ENCODE peak calls at places on chromosomes 2 and 18, in nine cellular contexts. N, Z, J, U, F, B, C, V and T are unnamed samples.

GRCh38 chr2:73920577-73921545 is 5.8 kb upstream of the DGUOK start:
- DNase-seq in C (no peak), V (no peak), B (no peak), Z (peak), U (no peak), N (peak), F (peak), J (peak), T (peak)

GRCh38 chr2:26770986-26771586 is 7.0 kb downstream of the SLC35F6 start:
- DNase-seq in C (no peak), F (peak), N (no peak), Z (no peak), B (peak), U (no peak), J (peak), V (peak), T (no peak)

GRCh38 chr18:14117611-14118010 is 14.6 kb downstream of the ZNF519 start:
- DNase-seq in U (no peak), J (no peak), F (no peak), Z (no peak), C (no peak), N (no peak), V (peak), B (peak), T (no peak)

GRCh38 chr2:185144159-185144919 is 546.0 kb downstream of the ZNF804A start:
- DNase-seq in J (no peak), V (no peak), F (no peak), B (no peak), U (no peak), N (no peak), C (no peak), Z (no peak), T (no peak)

GRCh38 chr2:212939777-212940531 is 211.5 kb downstream of the IKZF2 start:
- DNase-seq in B (no peak), J (peak), C (no peak), Z (no peak), F (no peak), U (no peak), N (no peak), V (no peak), T (no peak)

GRCh38 chr2:46735730-46736493 is 179.7 kb downstream of the MCFD2 start:
- DNase-seq in F (no peak), V (no peak), B (no peak), C (no peak), Z (no peak), U (no peak), J (no peak), N (no peak), T (no peak)

GRCh38 chr2:45808294-45808693 is 156.8 kb downstream of the PRKCE start:
- DNase-seq in N (no peak), U (no peak), Z (no peak), C (no peak), V (no peak), F (no peak), J (no peak), B (no peak), T (no peak)

GRCh38 chr18:22585333-22585732 is 167.6 kb upstream of the CTAGE1 start:
- DNase-seq in C (no peak), U (no peak), F (no peak), B (no peak), N (no peak), J (no peak), V (no peak), Z (no peak), T (no peak)

GRCh38 chr2:201432038-201432437 is 19.2 kb downstream of the TRAK2 start:
- DNase-seq in J (no peak), F (no peak), V (peak), U (no peak), N (no peak), C (no peak), Z (peak), B (peak), T (no peak)

GRCh38 chr2:203891474-203891873 is 23.9 kb downstream of the CTLA4 start:
- DNase-seq in U (no peak), F (no peak), Z (no peak), V (peak), J (no peak), B (no peak), N (no peak), C (no peak), T (no peak)

GRCh38 chr2:42510191-42510929 is 16.6 kb upstream of the KCNG3 start:
- DNase-seq in C (no peak), J (no peak), B (no peak), U (no peak), V (peak), N (no peak), F (peak), Z (peak), T (no peak)

GRCh38 chr2:25421289-25421688 is 79.6 kb upstream of the DNMT3A start:
- DNase-seq in N (no peak), B (no peak), F (no peak), C (no peak), V (no peak), Z (no peak), J (no peak), U (no peak), T (no peak)

GRCh38 chr2:217360111-217360510 is 500.2 kb upstream of the TNP1 start:
- DNase-seq in U (no peak), C (no peak), N (no peak), F (no peak), Z (no peak), J (no peak), B (no peak), V (no peak), T (no peak)

GRCh38 chr2:105376789-105377231 is 22.0 kb downstream of the FHL2 start:
- DNase-seq in Z (peak), J (no peak), U (no peak), V (peak), B (peak), N (no peak), F (no peak), C (no peak), T (no peak)

GRCh38 chr2:127067620-127068350 is 39.2 kb downstream of the BIN1 start:
- DNase-seq in Z (peak), B (peak), F (peak), V (peak), U (peak), N (peak), J (peak), C (peak), T (peak)

GRCh38 chr2:170277943-170278342 is 100.0 kb downstream of the MYO3B start:
- DNase-seq in Z (no peak), B (no peak), C (no peak), U (no peak), J (no peak), F (no peak), V (no peak), N (no peak), T (no peak)

GRCh38 chr2:64692401-64692800 is 38.7 kb upstream of the SERTAD2 start:
- DNase-seq in B (peak), Z (peak), V (peak), J (no peak), N (no peak), F (no peak), U (no peak), C (no peak), T (no peak)

GRCh38 chr18:44830551-44830950 is 149.9 kb downstream of the SETBP1 start:
- DNase-seq in F (no peak), N (no peak), C (no peak), U (no peak), Z (peak), J (no peak), B (no peak), V (no peak), T (no peak)

GRCh38 chr2:26876260-26876659 is 28.3 kb downstream of the DPYSL5 start:
- DNase-seq in C (no peak), J (no peak), Z (no peak), V (no peak), B (no peak), N (no peak), F (no peak), U (no peak), T (no peak)

GRCh38 chr2:128026422-128027277 is 1.2 kb downstream of the SAP130 start:
- DNase-seq in Z (no peak), N (no peak), U (no peak), J (peak), B (peak), C (no peak), V (peak), F (no peak), T (no peak)

GRCh38 chr2:43023791-43024514 is 202.5 kb downstream of the ZFP36L2 start:
- DNase-seq in N (no peak), U (no peak), Z (no peak), F (no peak), C (no peak), J (no peak), B (no peak), V (no peak), T (no peak)

GRCh38 chr2:2054363-2054882 is 276.7 kb downstream of the MYT1L start:
- DNase-seq in U (no peak), B (no peak), Z (no peak), J (no peak), F (no peak), C (no peak), N (no peak), V (no peak), T (no peak)

GRCh38 chr2:202186641-202187202 is 51.7 kb downstream of the SUMO1 start:
- DNase-seq in B (no peak), J (no peak), V (peak), C (no peak), F (no peak), N (no peak), U (no peak), Z (no peak), T (no peak)

GRCh38 chr2:102826904-102827303 is 65.1 kb downstream of the TMEM182 start:
- DNase-seq in F (no peak), B (peak), V (peak), J (peak), N (peak), C (no peak), U (no peak), Z (peak), T (no peak)

GRCh38 chr2:31957748-31958717 is 52.8 kb downstream of the MEMO1 start:
- DNase-seq in F (no peak), B (no peak), V (no peak), Z (no peak), U (no peak), N (no peak), C (no peak), J (no peak), T (no peak)

GRCh38 chr2:73972846-73973245 is 11.9 kb upstream of the TET3 start:
- DNase-seq in Z (no peak), V (no peak), C (no peak), F (no peak), B (no peak), J (no peak), U (no peak), N (no peak), T (no peak)

GRCh38 chr2:216774620-216775019 is 79.3 kb upstream of the IGFBP5 start:
- DNase-seq in C (no peak), B (peak), J (peak), U (no peak), N (no peak), F (no peak), V (peak), Z (peak), T (no peak)

GRCh38 chr2:236899945-236900640 is 185.6 kb upstream of the COPS8 start:
- DNase-seq in N (no peak), V (no peak), Z (no peak), C (no peak), B (no peak), J (no peak), F (no peak), U (no peak), T (no peak)

GRCh38 chr2:96427169-96427568 is 78.0 kb downstream of the NEURL3 start:
- DNase-seq in V (no peak), B (no peak), Z (no peak), F (no peak), J (no peak), C (no peak), U (no peak), N (no peak), T (no peak)